ENCODE peak calls at places on chromosome 6, in seven cellular contexts. X is A673, M is GM23248, T is ovary, A is heart left ventricle, W is kidney epithelial cell, K is PC-3. I is an unnamed sample. For H3K27me3, the result is how much of the 10 kb centered on the place peaks cover.

GRCh38 chr6:154127638-154128037 is 88.6 kb downstream of the OPRM1 start:
- DNase-seq in X (peak), M (no peak), T (no peak), A (no peak), W (no peak), K (no peak), I (no peak)

GRCh38 chr6:43673444-43674063 is 14.0 kb downstream of the MRPS18A start:
- DNase-seq in X (no peak), M (no peak), T (peak), A (no peak), W (no peak), K (no peak), I (no peak)

GRCh38 chr6:50120300-50120699 is 70.6 kb upstream of the DEFB112 start:
- DNase-seq in X (no peak), M (peak), T (no peak), A (no peak), W (peak), K (peak), I (no peak)

GRCh38 chr6:119333063-119333609 is 16.4 kb downstream of the MAN1A1 start:
- DNase-seq in X (no peak), M (no peak), T (no peak), A (no peak), W (no peak), K (no peak), I (no peak)

GRCh38 chr6:30485236-30485635 is 4.1 kb upstream of the HLA-E start:
- DNase-seq in X (no peak), M (no peak), T (no peak), A (no peak), W (no peak), K (no peak), I (no peak)

GRCh38 chr6:32604434-32604877 is 14.8 kb upstream of the HLA-DRB1 start:
- DNase-seq in X (no peak), M (no peak), T (no peak), A (no peak), W (no peak), K (no peak), I (no peak)

GRCh38 chr6:74356385-74356784 is 660.4 kb downstream of the CD109 start:
- DNase-seq in X (peak), M (peak), T (no peak), A (no peak), W (no peak), K (peak), I (no peak)

GRCh38 chr6:159970659-159971063 is 1.8 kb downstream of the IGF2R start:
- DNase-seq in X (no peak), M (no peak), T (no peak), A (no peak), W (no peak), K (no peak), I (no peak)

GRCh38 chr6:156438519-156438918 is 338.7 kb upstream of the ARID1B start:
- DNase-seq in X (no peak), M (no peak), T (no peak), A (no peak), W (no peak), K (no peak), I (no peak)

GRCh38 chr6:12136905-12137304 is 124.8 kb downstream of the HIVEP1 start:
- DNase-seq in X (peak), M (peak), T (no peak), A (no peak), W (no peak), K (peak), I (no peak)

GRCh38 chr6:21739838-21740237 is 146.3 kb downstream of the SOX4 start:
- DNase-seq in X (no peak), M (no peak), T (no peak), A (no peak), W (no peak), K (no peak), I (no peak)

GRCh38 chr6:74731921-74732320 is 473.9 kb downstream of the COL12A1 start:
- DNase-seq in X (peak), M (peak), T (no peak), A (no peak), W (no peak), K (no peak), I (no peak)

GRCh38 chr6:35810831-35811698 is 5.9 kb downstream of the LHFPL5 start:
- DNase-seq in X (peak), M (peak), T (no peak), A (no peak), W (peak), K (peak), I (no peak)

GRCh38 chr6:22519237-22519636 is 50.1 kb upstream of the HDGFL1 start:
- DNase-seq in X (no peak), M (no peak), T (no peak), A (no peak), W (no peak), K (no peak), I (no peak)

GRCh38 chr6:89079611-89080213 is 839 bp upstream of the PNRC1 start:
- DNase-seq in X (peak), M (peak), T (peak), A (peak), W (no peak), K (peak), I (no peak)

GRCh38 chr6:113128020-113128419 is 729.1 kb upstream of the MARCKS start:
- DNase-seq in X (peak), M (no peak), T (no peak), A (no peak), W (no peak), K (no peak), I (no peak)

GRCh38 chr6:48069280-48069679 is 41.7 kb downstream of the PTCHD4 start:
- DNase-seq in X (no peak), M (peak), T (no peak), A (no peak), W (no peak), K (no peak), I (no peak)

GRCh38 chr6:45072014-45072413 is 256.1 kb upstream of the RUNX2 start:
- DNase-seq in X (no peak), M (peak), T (no peak), A (no peak), W (no peak), K (no peak), I (no peak)

GRCh38 chr6:65819152-65819551 is 112.1 kb upstream of the EYS start:
- DNase-seq in X (no peak), M (no peak), T (no peak), A (no peak), W (no peak), K (peak), I (no peak)

DNA sequence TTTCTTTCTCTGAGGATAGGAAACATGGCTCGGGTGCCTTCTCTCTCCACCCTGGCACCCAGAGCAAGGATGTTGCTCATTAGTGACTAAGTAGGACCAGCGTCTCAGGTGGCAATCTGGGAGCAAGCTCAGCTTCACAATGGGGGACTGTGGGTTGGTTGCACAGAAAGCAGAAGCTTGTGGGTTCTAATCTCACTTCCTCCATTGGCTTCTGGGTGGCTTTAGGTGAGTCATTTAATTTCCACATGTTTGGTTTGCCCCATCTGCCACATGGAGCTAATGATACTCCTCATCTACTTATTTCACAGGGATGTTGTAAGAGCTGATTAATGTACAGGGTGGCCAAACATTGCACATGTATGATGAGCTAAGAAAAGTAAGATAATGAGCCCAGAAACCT is 54.8 kb upstream of the AKIRIN2 start:
- DNase-seq in X (peak), M (peak), T (no peak), A (no peak), W (no peak), K (peak), I (peak)
- H3K27me3 ChIP-seq in X (under half), M (under half), T (under half), A (under half), W (under half), K (under half), I (under half)

DNA sequence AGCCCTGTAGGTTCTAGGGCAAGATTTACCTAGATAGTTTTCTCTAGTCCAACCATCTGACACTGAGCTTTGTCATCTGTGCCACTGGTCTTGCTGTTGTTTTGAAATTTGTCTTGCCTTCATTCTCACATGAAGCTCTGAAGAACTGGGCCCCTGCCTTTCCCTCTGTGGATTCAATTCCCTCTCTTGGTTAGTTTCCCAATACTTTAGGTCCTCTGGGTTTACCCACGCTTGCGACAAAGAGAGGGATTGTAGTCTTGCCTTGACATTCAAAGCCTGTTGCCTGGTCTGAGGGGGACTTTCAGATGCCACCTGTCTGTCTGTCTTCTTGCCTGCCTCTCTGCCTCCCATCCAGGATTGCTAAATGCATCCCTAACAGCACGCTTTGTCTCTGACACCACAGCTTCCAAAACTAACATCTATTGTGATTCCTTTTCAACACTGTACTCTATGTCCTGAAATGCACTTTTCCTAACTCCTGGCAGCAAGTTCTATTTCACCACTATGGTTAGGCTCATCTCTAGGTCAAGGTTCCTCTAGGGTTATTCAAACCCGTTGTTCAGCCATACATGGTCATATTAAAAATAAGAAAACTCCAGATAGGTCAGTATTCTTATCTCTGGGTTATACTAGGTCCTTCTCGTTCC is 25.5 kb upstream of the MANEA start:
- DNase-seq in X (no peak), M (no peak), T (no peak), A (no peak), W (no peak), K (no peak), I (no peak)
- H3K27me3 ChIP-seq in X (under half), M (under half), T (under half), A (under half), W (under half), K (under half), I (under half)

GRCh38 chr6:134902907-134903306 is 47.0 kb downstream of the ALDH8A1 start:
- DNase-seq in X (no peak), M (no peak), T (no peak), A (no peak), W (no peak), K (no peak), I (no peak)
- H3K27me3 ChIP-seq in X (under half), M (under half), T (under half), A (under half), W (under half), K (under half), I (under half)

DNA sequence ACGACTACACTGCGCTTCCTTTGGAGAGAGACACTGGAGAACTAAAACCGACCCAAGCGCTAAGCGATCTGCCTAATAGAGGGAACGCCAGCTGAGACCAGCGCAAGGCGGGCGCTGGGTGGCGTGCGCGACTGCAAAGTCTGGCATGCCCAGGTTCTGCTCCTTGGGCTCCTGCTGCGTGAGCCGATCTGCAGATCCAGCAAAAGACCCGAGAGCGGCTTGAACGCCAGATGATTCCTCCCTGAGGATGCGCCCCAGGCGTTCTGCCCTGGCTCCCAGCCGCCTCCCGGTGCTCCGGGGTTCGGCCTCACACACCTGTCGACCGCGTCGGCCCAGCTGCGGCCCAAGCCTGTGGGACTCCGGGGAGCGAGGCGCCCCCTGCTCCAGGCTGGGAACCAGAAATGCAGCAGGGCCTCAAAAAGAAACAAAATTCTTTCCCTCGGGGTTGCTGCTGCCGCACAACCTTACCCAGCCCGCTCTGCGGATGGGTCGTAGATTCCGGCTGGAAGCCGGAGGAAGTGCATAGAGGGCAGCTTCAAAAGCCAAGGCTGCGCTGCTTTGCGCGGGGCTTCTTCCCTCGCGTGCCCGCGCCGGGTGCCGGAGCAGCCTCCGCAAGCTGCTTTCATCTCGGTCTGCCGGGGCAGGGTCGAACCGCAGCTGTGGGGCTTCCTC is 17.9 kb upstream of the PRDM13 start:
- DNase-seq in X (peak), M (peak), T (peak), A (peak), W (peak), K (peak), I (no peak)
- H3K27me3 ChIP-seq in X (under half), M (half or more), T (under half), A (under half), W (under half), K (under half), I (under half)

GRCh38 chr6:120938876-120939231 is 395.4 kb downstream of the TBC1D32 start:
- DNase-seq in X (no peak), M (no peak), T (no peak), A (no peak), W (no peak), K (no peak), I (no peak)
- H3K27me3 ChIP-seq in X (under half), M (under half), T (under half), A (under half), W (under half), K (under half), I (under half)

DNA sequence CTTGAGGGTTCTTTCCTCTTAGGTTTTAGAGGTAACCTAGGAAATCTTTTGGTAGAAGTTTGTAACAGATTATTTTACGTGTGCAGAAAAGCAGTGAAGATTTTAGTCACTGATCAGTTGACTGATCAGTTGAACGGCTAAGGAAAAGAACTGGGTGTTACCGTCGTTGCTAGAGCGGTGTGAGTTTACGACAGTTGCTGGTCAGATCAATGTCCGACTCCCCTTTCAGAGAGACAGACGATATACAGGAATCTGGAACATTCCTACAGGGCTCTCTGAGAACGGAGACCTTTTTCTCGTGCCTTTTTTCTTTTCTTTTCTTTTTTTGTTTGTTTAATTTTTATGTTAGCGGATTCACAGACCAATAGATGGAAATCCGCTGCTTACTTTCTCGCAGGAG is 132.1 kb upstream of the ZNF184 start:
- DNase-seq in X (peak), M (peak), T (no peak), A (no peak), W (no peak), K (no peak), I (peak)
- H3K27me3 ChIP-seq in X (under half), M (under half), T (under half), A (under half), W (under half), K (under half), I (under half)

GRCh38 chr6:90305800-90306448 is 9.3 kb upstream of the BACH2 start:
- DNase-seq in X (no peak), M (no peak), T (no peak), A (no peak), W (no peak), K (no peak), I (no peak)
- H3K27me3 ChIP-seq in X (half or more), M (half or more), T (under half), A (under half), W (under half), K (under half), I (under half)

GRCh38 chr6:7731289-7731688 is 5.4 kb downstream of the BMP6 start:
- DNase-seq in X (no peak), M (no peak), T (no peak), A (no peak), W (no peak), K (peak), I (no peak)

GRCh38 chr6:7730852-7731251 is 5.0 kb downstream of the BMP6 start:
- DNase-seq in X (no peak), M (peak), T (no peak), A (no peak), W (peak), K (peak), I (no peak)

GRCh38 chr6:7737867-7738266 is 12.0 kb downstream of the BMP6 start:
- DNase-seq in X (no peak), M (no peak), T (no peak), A (no peak), W (no peak), K (no peak), I (no peak)

GRCh38 chr6:7732219-7732618 is 6.3 kb downstream of the BMP6 start:
- DNase-seq in X (no peak), M (peak), T (no peak), A (no peak), W (no peak), K (no peak), I (peak)

GRCh38 chr6:7734707-7735383 is 8.9 kb downstream of the BMP6 start:
- DNase-seq in X (no peak), M (no peak), T (no peak), A (no peak), W (no peak), K (no peak), I (no peak)
- H3K27me3 ChIP-seq in X (under half), M (under half), T (under half), A (under half), W (under half), K (under half), I (under half)

GRCh38 chr6:1388081-1388926 is 1.1 kb upstream of the FOXF2 start:
- DNase-seq in X (no peak), M (no peak), T (no peak), A (no peak), W (no peak), K (no peak), I (no peak)

GRCh38 chr6:1390805-1391511 is 1.6 kb downstream of the FOXF2 start:
- DNase-seq in X (no peak), M (peak), T (no peak), A (no peak), W (no peak), K (no peak), I (no peak)

GRCh38 chr6:1388927-1389790 is at the start of gene FOXF2:
- DNase-seq in X (no peak), M (peak), T (no peak), A (peak), W (no peak), K (no peak), I (no peak)

GRCh38 chr6:1390071-1390804 is 862 bp downstream of the FOXF2 start:
- DNase-seq in X (peak), M (peak), T (peak), A (peak), W (peak), K (no peak), I (no peak)

DNA sequence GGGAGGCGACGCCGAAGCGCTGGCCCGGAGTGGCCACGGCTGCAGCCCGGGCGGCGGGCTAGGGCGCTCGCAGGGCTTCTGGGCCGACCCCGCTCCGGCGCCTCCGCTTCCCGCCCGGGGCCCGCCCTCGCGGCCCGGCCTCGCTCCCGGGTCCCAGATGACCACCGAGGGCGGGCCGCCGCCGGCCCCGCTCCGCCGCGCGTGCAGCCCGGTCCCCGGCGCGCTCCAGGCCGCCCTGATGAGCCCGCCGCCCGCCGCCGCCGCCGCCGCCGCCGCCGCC is 355 bp downstream of the FOXF2 start:
- DNase-seq in X (no peak), M (no peak), T (no peak), A (no peak), W (no peak), K (no peak), I (no peak)
- H3K27me3 ChIP-seq in X (half or more), M (under half), T (under half), A (half or more), W (half or more), K (half or more), I (half or more)

I was measured in K562.